ENCODE peak calls at places on chromosomes 11 and 22, in five cellular contexts. L is brain microvascular endothelial cell, B is Caco-2, E is IMR-90, C is HepG2. Z is an unnamed sample. For H3K27me3, the result is how much of the 10 kb centered on the place peaks cover.

GRCh38 chr11:2299773-2300172 is 1.9 kb downstream of the C11orf21 start:
- DNase-seq in L (no peak), B (peak), E (no peak), C (no peak), Z (no peak)

GRCh38 chr11:78694152-78694551 is 119.5 kb upstream of the NARS2 start:
- DNase-seq in L (no peak), B (no peak), E (peak), C (no peak), Z (no peak)

GRCh38 chr11:78801161-78801884 is 226.7 kb upstream of the NARS2 start:
- DNase-seq in L (peak), B (no peak), E (peak), C (no peak), Z (peak)

GRCh38 chr11:130415719-130416536 is 12.5 kb downstream of the ADAMTS8 start:
- DNase-seq in L (no peak), B (no peak), E (peak), C (no peak), Z (no peak)

GRCh38 chr11:457071-457760 is 7.1 kb downstream of the PTDSS2 start:
- DNase-seq in L (no peak), B (no peak), E (no peak), C (no peak), Z (no peak)

GRCh38 chr11:15727125-15727524 is 612.4 kb downstream of the INSC start:
- DNase-seq in L (no peak), B (no peak), E (no peak), C (no peak), Z (no peak)

GRCh38 chr11:26350002-26350401 is 18.1 kb downstream of the ANO3 start:
- DNase-seq in L (no peak), B (no peak), E (no peak), C (no peak), Z (no peak)

GRCh38 chr11:9687736-9688494 is 24.0 kb downstream of the SWAP70 start:
- DNase-seq in L (peak), B (no peak), E (peak), C (no peak), Z (no peak)

GRCh38 chr11:6455070-6455469 is 14.3 kb upstream of the HPX start:
- DNase-seq in L (no peak), B (no peak), E (no peak), C (no peak), Z (no peak)

GRCh38 chr22:37880668-37881440 is 25.2 kb upstream of the MICALL1 start:
- DNase-seq in L (peak), B (no peak), E (peak), C (no peak), Z (no peak)

GRCh38 chr11:129372609-129373488 is 2.8 kb upstream of the BARX2 start:
- DNase-seq in L (no peak), B (no peak), E (no peak), C (no peak), Z (no peak)

GRCh38 chr11:133086518-133086917 is 445.8 kb downstream of the OPCML start:
- DNase-seq in L (no peak), B (no peak), E (no peak), C (no peak), Z (no peak)

DNA sequence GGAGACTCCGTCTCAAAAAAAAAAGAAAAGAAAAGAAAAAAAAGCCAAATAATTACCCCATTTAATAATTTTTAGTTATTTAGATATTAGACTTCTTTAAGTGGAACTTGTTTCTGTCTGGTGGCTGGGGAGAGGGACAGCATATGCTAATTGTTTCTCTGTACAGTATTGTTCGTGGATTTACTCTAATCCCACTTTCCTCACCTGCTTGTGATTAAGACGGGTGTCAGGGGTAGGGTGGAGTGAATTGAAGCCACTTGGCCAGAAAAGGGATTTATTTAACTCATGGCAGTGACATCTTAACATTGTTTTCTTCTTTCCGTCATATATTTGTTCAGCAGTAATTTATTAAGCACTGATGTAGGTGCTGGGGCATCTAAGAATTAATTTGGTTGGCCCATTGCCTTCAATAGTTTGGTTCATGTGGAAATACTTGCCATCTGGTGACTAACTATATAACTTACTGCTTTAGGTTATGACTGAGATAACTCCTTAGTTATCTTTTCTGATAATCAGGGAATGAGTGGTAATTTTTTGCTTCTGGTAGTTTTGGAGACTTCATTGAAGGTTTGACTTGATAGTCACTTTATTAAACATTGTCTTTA is 4.6 kb downstream of the TNRC6B start:
- DNase-seq in L (no peak), B (no peak), E (no peak), C (no peak), Z (no peak)
- TF ChIP-seq CTCF in L (no peak), B (no peak), E (no peak), C (no peak), Z (no peak)

DNA sequence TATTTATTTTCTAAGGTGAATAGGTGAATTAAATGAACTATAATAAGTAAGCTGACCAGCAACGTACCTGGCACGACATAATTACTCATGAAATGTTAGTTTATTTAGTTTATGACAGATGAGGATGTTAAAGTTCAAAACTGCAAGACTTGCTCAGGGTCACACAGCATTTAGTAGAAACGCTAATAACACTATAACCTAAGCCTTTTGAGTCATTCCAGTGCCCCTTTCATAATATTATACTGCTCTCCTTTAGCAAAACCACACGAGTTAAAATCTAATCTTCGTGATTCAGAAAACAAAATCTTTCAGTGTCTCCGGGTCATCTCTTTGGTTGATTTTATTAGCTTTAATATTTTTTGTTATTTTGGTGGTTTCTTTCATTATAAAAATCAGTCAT is 39.6 kb downstream of the BTBD10 start:
- DNase-seq in L (no peak), B (no peak), E (no peak), C (no peak), Z (no peak)
- H3K4me3 ChIP-seq in L (no peak), B (no peak), E (no peak), C (no peak), Z (no peak)

GRCh38 chr11:44321059-44321458 is 11.1 kb upstream of the ALX4 start:
- DNase-seq in L (no peak), B (no peak), E (no peak), C (no peak), Z (no peak)
- H3K27me3 ChIP-seq in L (half or more), B (under half), E (half or more), C (under half), Z (under half)

GRCh38 chr11:80156062-80156461 is 715.2 kb upstream of the TENM4 start:
- DNase-seq in L (no peak), B (no peak), E (no peak), C (no peak), Z (no peak)

GRCh38 chr11:80157447-80157846 is 716.6 kb upstream of the TENM4 start:
- DNase-seq in L (no peak), B (no peak), E (no peak), C (no peak), Z (no peak)

GRCh38 chr11:80155412-80156017 is 714.7 kb upstream of the TENM4 start:
- DNase-seq in L (peak), B (no peak), E (peak), C (peak), Z (no peak)
- TF ChIP-seq CTCF in L (peak), B (peak), E (peak), C (peak), Z (peak)

Z was measured in BJ.